ENCODE peak calls at places on chromosomes 1 and 21, in eight cellular contexts. Z is GM13977, I is omental fat pad, D is sigmoid colon, C is GM23338, F is GM06990, G is left ventricle myocardium inferior, J is chondrocyte. E is an unnamed sample.

GRCh38 chr1:207868252-207868768 is 42.6 kb downstream of the CD34 start:
- DNase-seq in Z (peak; percentile 34), I (no peak), D (peak; percentile 80), C (peak; percentile 39), F (peak; percentile 28), G (peak; percentile 29), J (no peak), E (no peak)

GRCh38 chr1:3170566-3171453 is 101.8 kb downstream of the PRDM16 start:
- DNase-seq in Z (no peak), I (no peak), D (peak; percentile 94), C (no peak), F (no peak), G (peak; percentile 83), J (no peak), E (no peak)

GRCh38 chr21:31530918-31531705 is 128.4 kb upstream of the SOD1 start:
- DNase-seq in Z (no peak), I (no peak), D (no peak), C (no peak), F (no peak), G (no peak), J (no peak), E (no peak)

GRCh38 chr1:112893288-112894009 is 62.5 kb downstream of the SLC16A1 start:
- DNase-seq in Z (no peak), I (no peak), D (no peak), C (no peak), F (no peak), G (no peak), J (no peak), E (no peak)

GRCh38 chr1:159089184-159089791 is 12.7 kb upstream of the AIM2 start:
- DNase-seq in Z (peak; percentile 25), I (no peak), D (no peak), C (peak; percentile 66), F (no peak), G (no peak), J (no peak), E (no peak)

GRCh38 chr1:99252630-99253029 is 11.7 kb upstream of the PLPPR4 start:
- DNase-seq in Z (no peak), I (no peak), D (no peak), C (no peak), F (no peak), G (no peak), J (no peak), E (no peak)

GRCh38 chr1:230299148-230300006 is 126.8 kb downstream of the PGBD5 start:
- DNase-seq in Z (no peak), I (no peak), D (peak; percentile 56), C (no peak), F (no peak), G (no peak), J (peak; percentile 34), E (no peak)

GRCh38 chr1:117650840-117651568 is 45.2 kb downstream of the TENT5C start:
- DNase-seq in Z (no peak), I (no peak), D (no peak), C (peak; percentile 24), F (no peak), G (no peak), J (no peak), E (no peak)

GRCh38 chr1:192104135-192104534 is 54.1 kb upstream of the RGS18 start:
- DNase-seq in Z (no peak), I (no peak), D (no peak), C (no peak), F (no peak), G (no peak), J (no peak), E (no peak)

GRCh38 chr1:218164111-218164929 is 120.8 kb upstream of the RRP15 start:
- DNase-seq in Z (peak; percentile 34), I (no peak), D (no peak), C (peak; percentile 92), F (peak; percentile 24), G (peak; percentile 28), J (no peak), E (no peak)

GRCh38 chr1:245052258-245052657 is 102.5 kb upstream of the KIF26B start:
- DNase-seq in Z (no peak), I (no peak), D (no peak), C (no peak), F (no peak), G (no peak), J (no peak), E (no peak)

GRCh38 chr1:177274687-177275211 is 104.0 kb downstream of the BRINP2 start:
- DNase-seq in Z (no peak), I (no peak), D (peak; percentile 75), C (no peak), F (no peak), G (peak; percentile 42), J (no peak), E (no peak)

GRCh38 chr21:32993894-32994293 is 31.8 kb upstream of the OLIG2 start:
- DNase-seq in Z (no peak), I (no peak), D (no peak), C (no peak), F (no peak), G (no peak), J (no peak), E (no peak)

GRCh38 chr1:27116697-27117096 is 38.2 kb downstream of the SLC9A1 start:
- DNase-seq in Z (no peak), I (no peak), D (no peak), C (no peak), F (no peak), G (no peak), J (no peak), E (peak; percentile 82)

GRCh38 chr1:198102454-198102791 is 54.4 kb upstream of the NEK7 start:
- DNase-seq in Z (no peak), I (no peak), D (no peak), C (no peak), F (no peak), G (no peak), J (no peak), E (no peak)

GRCh38 chr1:180563013-180563827 is 4.5 kb downstream of the OVAAL start:
- DNase-seq in Z (no peak), I (no peak), D (no peak), C (no peak), F (no peak), G (no peak), J (no peak), E (no peak)

GRCh38 chr1:245380790-245381535 is 226.2 kb downstream of the KIF26B start:
- DNase-seq in Z (no peak), I (no peak), D (no peak), C (peak; percentile 63), F (no peak), G (no peak), J (no peak), E (no peak)

GRCh38 chr1:3456449-3456963 is 2.0 kb downstream of the ARHGEF16 start:
- DNase-seq in Z (no peak), I (no peak), D (no peak), C (no peak), F (no peak), G (no peak), J (peak; percentile 61), E (no peak)

GRCh38 chr21:29256125-29256895 is 42.4 kb upstream of the BACH1 start:
- DNase-seq in Z (no peak), I (no peak), D (no peak), C (no peak), F (no peak), G (no peak), J (no peak), E (no peak)

GRCh38 chr1:94236630-94237290 is 624 bp downstream of the ARHGAP29 start:
- DNase-seq in Z (peak; percentile 23), I (no peak), D (peak; percentile 70), C (peak; percentile 69), F (no peak), G (peak; percentile 56), J (no peak), E (no peak)

GRCh38 chr1:109218516-109218915 is 4.8 kb downstream of the SARS1 start:
- DNase-seq in Z (no peak), I (no peak), D (no peak), C (no peak), F (no peak), G (no peak), J (no peak), E (no peak)

GRCh38 chr1:68201546-68202238 is 30.6 kb downstream of the WLS start:
- DNase-seq in Z (no peak), I (no peak), D (no peak), C (no peak), F (no peak), G (no peak), J (no peak), E (no peak)

GRCh38 chr1:238129677-238130076 is 239.0 kb upstream of the ZP4 start:
- DNase-seq in Z (no peak), I (no peak), D (no peak), C (peak; percentile 9), F (no peak), G (no peak), J (no peak), E (no peak)

GRCh38 chr1:88763649-88764406 is 79.8 kb downstream of the PKN2 start:
- DNase-seq in Z (no peak), I (no peak), D (no peak), C (no peak), F (no peak), G (no peak), J (no peak), E (no peak)

GRCh38 chr21:46110499-46111192 is 12.7 kb downstream of the COL6A2 start:
- DNase-seq in Z (no peak), I (peak; percentile 14), D (peak; percentile 95), C (peak; percentile 41), F (no peak), G (peak; percentile 79), J (no peak), E (no peak)
- TF ChIP-seq CTCF in Z (no peak), I (no peak), D (peak; percentile 28), C (peak; percentile 63), F (no peak), G (no peak), J (no peak), E (no peak)

GRCh38 chr1:221608835-221609320 is 133.0 kb downstream of the DUSP10 start:
- DNase-seq in Z (no peak), I (no peak), D (no peak), C (no peak), F (no peak), G (no peak), J (no peak), E (no peak)
- TF ChIP-seq CTCF in Z (no peak), I (no peak), D (no peak), C (no peak), F (no peak), G (no peak), J (no peak), E (no peak)

GRCh38 chr1:239803666-239804228 is 287.9 kb upstream of the FMN2 start:
- DNase-seq in Z (no peak), I (no peak), D (no peak), C (peak; percentile 44), F (no peak), G (no peak), J (no peak), E (no peak)
- TF ChIP-seq CTCF in Z (no peak), I (no peak), D (no peak), C (peak; percentile 25), F (no peak), G (no peak), J (no peak), E (no peak)

DNA sequence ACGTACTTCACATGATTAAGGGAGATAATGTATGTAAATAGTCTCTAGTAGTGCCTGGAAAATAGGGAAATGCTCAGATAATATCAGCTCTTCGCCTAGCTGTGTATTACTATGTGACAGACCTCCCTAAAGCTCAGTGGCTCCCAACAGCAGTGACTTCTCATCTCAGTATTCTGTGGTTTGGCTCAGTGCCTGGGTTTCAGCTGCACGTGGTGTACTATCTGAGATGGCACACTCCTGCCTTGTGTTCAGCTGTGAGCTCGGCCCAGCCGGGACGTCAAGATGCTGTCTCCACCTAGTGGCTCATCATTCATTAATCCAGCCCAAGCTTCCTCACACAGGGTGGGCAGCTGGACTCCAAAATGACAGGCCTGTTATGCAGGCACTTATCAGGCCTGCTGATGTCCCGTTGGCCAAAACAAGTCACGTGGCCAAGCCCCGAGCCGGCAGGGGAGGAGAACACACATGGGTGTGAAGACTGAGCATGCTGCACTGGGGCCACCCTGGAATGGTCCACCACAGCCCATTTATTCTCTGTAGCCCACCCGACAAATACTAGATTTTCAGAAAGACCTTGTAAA is 17.8 kb downstream of the SLFNL1 start:
- DNase-seq in Z (peak; percentile 86), I (peak; percentile 90), D (peak; percentile 98), C (peak; percentile 27), F (peak; percentile 74), G (peak; percentile 89), J (no peak), E (peak; percentile 95)
- TF ChIP-seq CTCF in Z (peak; percentile 66), I (no peak), D (peak; percentile 48), C (peak; percentile 33), F (peak; percentile 65), G (peak; percentile 68), J (peak; percentile 84), E (peak; percentile 53)

E was measured in CD14-positive monocyte.